ENCODE peak calls at places on chromosomes 2 and 18, in four cellular contexts. One of them, this sample, is unnamed.

GRCh38 chr18:61334491-61334850 is 1.2 kb downstream of the CDH20 start:
- DNase-seq in K562: no peak
- DNase-seq in HL-60: no peak
- DNase-seq in GM12878: no peak
- DNase-seq in this sample: no peak

GRCh38 chr2:174438146-174438886 is 42.8 kb downstream of the SCRN3 start:
- DNase-seq in K562: no peak
- DNase-seq in HL-60: no peak
- DNase-seq in GM12878: no peak
- DNase-seq in this sample: no peak

GRCh38 chr2:217714268-217714643 is 288.5 kb downstream of the TNS1 start:
- DNase-seq in K562: no peak
- DNase-seq in HL-60: no peak
- DNase-seq in GM12878: no peak
- DNase-seq in this sample: no peak

GRCh38 chr2:70987386-70987785 is 7.3 kb downstream of the TEX261 start:
- DNase-seq in K562: peak
- DNase-seq in HL-60: no peak
- DNase-seq in GM12878: no peak
- DNase-seq in this sample: no peak

GRCh38 chr2:85133751-85134254 is 611 bp downstream of the TCF7L1 start:
- DNase-seq in K562: peak
- DNase-seq in HL-60: no peak
- DNase-seq in GM12878: no peak
- DNase-seq in this sample: peak

GRCh38 chr2:157596992-157597681 is 31.5 kb downstream of the ACVR1C start:
- DNase-seq in K562: peak
- DNase-seq in HL-60: no peak
- DNase-seq in GM12878: no peak
- DNase-seq in this sample: peak

GRCh38 chr18:3104190-3105054 is 91.5 kb upstream of the LPIN2 start:
- DNase-seq in K562: no peak
- DNase-seq in HL-60: no peak
- DNase-seq in GM12878: no peak
- DNase-seq in this sample: no peak

GRCh38 chr18:7855051-7855450 is 287.9 kb downstream of the PTPRM start:
- DNase-seq in K562: no peak
- DNase-seq in HL-60: no peak
- DNase-seq in GM12878: no peak
- DNase-seq in this sample: no peak

GRCh38 chr2:18467727-18468363 is 92.6 kb downstream of the RDH14 start:
- DNase-seq in K562: no peak
- DNase-seq in HL-60: no peak
- DNase-seq in GM12878: no peak
- DNase-seq in this sample: no peak

GRCh38 chr2:46164581-46165301 is 132.5 kb upstream of the EPAS1 start:
- DNase-seq in K562: no peak
- DNase-seq in HL-60: no peak
- DNase-seq in GM12878: no peak
- DNase-seq in this sample: no peak

GRCh38 chr2:11675423-11676112 is 5.6 kb upstream of the NTSR2 start:
- DNase-seq in K562: no peak
- DNase-seq in HL-60: no peak
- DNase-seq in GM12878: no peak
- DNase-seq in this sample: no peak

GRCh38 chr2:226199555-226199954 is 600.1 kb downstream of the IRS1 start:
- DNase-seq in K562: no peak
- DNase-seq in HL-60: no peak
- DNase-seq in GM12878: no peak
- DNase-seq in this sample: no peak

GRCh38 chr2:241774419-241775222 is 2.0 kb upstream of the GAL3ST2 start:
- DNase-seq in K562: no peak
- DNase-seq in HL-60: no peak
- DNase-seq in GM12878: no peak
- DNase-seq in this sample: peak

GRCh38 chr2:104412384-104412783 is 441.5 kb upstream of the POU3F3 start:
- DNase-seq in K562: peak
- DNase-seq in HL-60: no peak
- DNase-seq in GM12878: no peak
- DNase-seq in this sample: peak

GRCh38 chr2:74291217-74291551 is 52.0 kb downstream of the SLC4A5 start:
- DNase-seq in K562: no peak
- DNase-seq in HL-60: no peak
- DNase-seq in GM12878: no peak
- DNase-seq in this sample: no peak

GRCh38 chr2:29106241-29106640 is 9.0 kb upstream of the CLIP4 start:
- DNase-seq in K562: no peak
- DNase-seq in HL-60: no peak
- DNase-seq in GM12878: no peak
- DNase-seq in this sample: no peak

GRCh38 chr18:68234676-68235075 is 480.2 kb downstream of the TMX3 start:
- DNase-seq in K562: no peak
- DNase-seq in HL-60: no peak
- DNase-seq in GM12878: no peak
- DNase-seq in this sample: no peak

GRCh38 chr2:110977388-110977787 is 143.3 kb upstream of the BCL2L11 start:
- DNase-seq in K562: no peak
- DNase-seq in HL-60: peak
- DNase-seq in GM12878: no peak
- DNase-seq in this sample: no peak

GRCh38 chr2:147182260-147182659 is 662.6 kb upstream of the ACVR2A start:
- DNase-seq in K562: no peak
- DNase-seq in HL-60: no peak
- DNase-seq in GM12878: peak
- DNase-seq in this sample: no peak

GRCh38 chr2:119134775-119135174 is 23.8 kb downstream of the C1QL2 start:
- DNase-seq in K562: no peak
- DNase-seq in HL-60: no peak
- DNase-seq in GM12878: no peak
- DNase-seq in this sample: no peak

GRCh38 chr2:72999729-73000725 is 71.5 kb downstream of the SFXN5 start:
- DNase-seq in K562: no peak
- DNase-seq in HL-60: no peak
- DNase-seq in GM12878: no peak
- DNase-seq in this sample: no peak

GRCh38 chr2:68357608-68358337 is 7.3 kb upstream of the PLEK start:
- DNase-seq in K562: peak
- DNase-seq in HL-60: no peak
- DNase-seq in GM12878: no peak
- DNase-seq in this sample: peak

GRCh38 chr18:3186678-3187658 is 32.8 kb downstream of the MYOM1 start:
- DNase-seq in K562: peak
- DNase-seq in HL-60: no peak
- DNase-seq in GM12878: no peak
- DNase-seq in this sample: no peak

GRCh38 chr2:143263045-143263625 is 133.9 kb downstream of the ARHGAP15 start:
- DNase-seq in K562: no peak
- DNase-seq in HL-60: no peak
- DNase-seq in GM12878: no peak
- DNase-seq in this sample: no peak

GRCh38 chr18:62759704-62760402 is 44.5 kb downstream of the PHLPP1 start:
- DNase-seq in K562: no peak
- DNase-seq in HL-60: no peak
- DNase-seq in GM12878: no peak
- DNase-seq in this sample: no peak

GRCh38 chr2:676647-677055 is 555 bp downstream of the TMEM18 start:
- DNase-seq in K562: peak
- DNase-seq in HL-60: peak
- DNase-seq in GM12878: peak
- DNase-seq in this sample: peak

GRCh38 chr2:74708883-74709282 is 54.8 kb downstream of the SEMA4F start:
- DNase-seq in K562: no peak
- DNase-seq in HL-60: peak
- DNase-seq in GM12878: no peak
- DNase-seq in this sample: no peak

DNA sequence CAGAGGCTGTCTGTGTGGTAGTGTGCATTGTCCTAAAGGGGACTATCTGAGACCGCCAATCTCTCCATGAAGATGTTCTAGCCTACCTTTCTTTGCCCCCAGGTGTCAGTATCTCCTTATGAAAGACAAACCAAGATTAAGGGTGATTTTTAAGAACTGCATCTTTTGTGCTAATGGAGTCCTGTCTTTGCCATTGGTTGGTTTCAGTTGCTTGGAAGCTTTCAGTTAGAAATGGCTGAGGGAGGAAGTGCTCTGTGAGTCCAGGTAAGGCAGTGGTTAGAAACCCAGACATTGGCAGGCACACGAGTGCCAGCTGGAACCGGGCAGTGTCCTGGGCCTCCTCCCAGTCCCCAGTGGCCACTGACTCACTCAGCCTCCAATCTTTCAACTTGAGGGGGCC is 111.3 kb downstream of the DOCK10 start:
- DNase-seq in K562: no peak
- DNase-seq in HL-60: no peak
- DNase-seq in GM12878: no peak
- DNase-seq in this sample: no peak
- TF ChIP-seq SPI1 in K562: no peak
- TF ChIP-seq SPI1 in HL-60: peak
- TF ChIP-seq SPI1 in GM12878: no peak
- TF ChIP-seq SPI1 in this sample: peak

DNA sequence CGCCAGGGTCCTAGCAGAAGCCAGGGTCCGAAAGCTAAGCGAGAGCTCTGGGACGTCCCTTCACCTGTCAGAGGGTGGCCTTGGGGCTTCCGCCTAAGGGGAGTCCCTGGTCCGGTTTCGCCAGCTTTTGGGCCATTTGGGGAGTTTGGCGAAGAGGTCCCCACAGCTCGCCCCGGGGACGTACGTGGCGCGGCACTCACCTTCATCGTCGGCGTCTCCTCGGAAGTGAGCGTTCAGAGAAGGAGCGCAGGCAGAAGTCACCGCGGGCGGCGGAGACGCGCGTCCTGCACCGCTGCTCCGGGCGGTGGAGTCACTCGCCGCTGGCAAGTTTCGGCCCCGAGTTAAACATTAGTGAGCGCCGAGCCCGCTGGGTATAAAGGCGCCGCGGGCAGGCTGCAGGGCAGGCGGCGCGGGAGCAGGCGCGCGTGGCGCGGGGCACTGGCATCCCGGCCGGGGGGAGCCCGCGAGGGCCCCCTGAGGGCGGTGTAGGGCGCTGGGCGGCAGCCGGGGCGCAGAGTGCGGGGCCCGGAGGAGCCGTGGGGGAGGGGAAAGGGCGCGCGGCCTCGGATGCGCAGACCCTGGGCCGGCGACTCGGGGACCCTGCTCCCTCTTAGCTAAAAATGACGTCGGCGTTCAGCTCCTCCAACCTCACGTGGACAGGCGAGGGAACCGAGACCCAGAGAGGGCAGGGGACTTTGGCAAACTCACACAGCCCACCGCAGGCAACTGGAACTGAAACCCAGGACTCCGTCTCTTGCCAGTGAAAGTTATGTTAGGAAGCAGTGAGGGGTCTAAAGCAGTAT is at the start of gene DPP4:
- DNase-seq in K562: no peak
- DNase-seq in HL-60: no peak
- DNase-seq in GM12878: no peak
- DNase-seq in this sample: peak
- TF ChIP-seq POLR2AphosphoS5 in K562: no peak
- TF ChIP-seq POLR2AphosphoS5 in HL-60: no peak
- TF ChIP-seq POLR2AphosphoS5 in GM12878: peak
- TF ChIP-seq POLR2AphosphoS5 in this sample: no peak

GRCh38 chr2:21161122-21161521 is 37.4 kb downstream of the TDRD15 start:
- DNase-seq in K562: no peak
- DNase-seq in HL-60: no peak
- DNase-seq in GM12878: no peak
- DNase-seq in this sample: no peak

GRCh38 chr2:21161832-21162614 is 38.3 kb downstream of the TDRD15 start:
- DNase-seq in K562: no peak
- DNase-seq in HL-60: no peak
- DNase-seq in GM12878: no peak
- DNase-seq in this sample: no peak

GRCh38 chr2:21163213-21163612 is 39.4 kb downstream of the TDRD15 start:
- DNase-seq in K562: no peak
- DNase-seq in HL-60: no peak
- DNase-seq in GM12878: no peak
- DNase-seq in this sample: no peak

GRCh38 chr2:21162615-21162878 is 38.8 kb downstream of the TDRD15 start:
- DNase-seq in K562: no peak
- DNase-seq in HL-60: no peak
- DNase-seq in GM12878: no peak
- DNase-seq in this sample: no peak

DNA sequence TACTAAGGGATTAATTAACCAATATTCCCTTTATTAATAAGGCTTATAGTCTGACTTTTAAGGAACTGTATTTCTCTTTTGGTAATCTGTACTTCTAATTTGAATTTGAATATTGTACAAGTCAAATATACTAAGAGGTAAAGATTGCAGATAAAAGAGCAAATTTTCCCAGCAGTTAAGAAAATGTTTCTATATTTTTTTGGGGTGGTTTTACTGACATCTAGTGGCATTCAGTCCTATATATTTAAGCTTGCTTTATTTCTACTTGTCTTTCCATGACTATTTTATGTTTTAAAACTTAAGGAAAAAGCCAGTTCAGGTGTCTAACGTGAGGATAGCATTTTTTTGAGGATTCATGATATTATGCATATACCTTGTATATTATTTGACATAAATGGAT is 41.6 kb downstream of the TDRD15 start:
- DNase-seq in K562: no peak
- DNase-seq in HL-60: no peak
- DNase-seq in GM12878: no peak
- DNase-seq in this sample: no peak
- TF ChIP-seq SPI1 in K562: no peak
- TF ChIP-seq SPI1 in HL-60: no peak
- TF ChIP-seq SPI1 in GM12878: no peak
- TF ChIP-seq SPI1 in this sample: no peak

GRCh38 chr2:221539246-221539645 is 32.9 kb downstream of the EPHA4 start:
- DNase-seq in K562: no peak
- DNase-seq in HL-60: no peak
- DNase-seq in GM12878: no peak
- DNase-seq in this sample: no peak

GRCh38 chr2:221535824-221536223 is 36.3 kb downstream of the EPHA4 start:
- DNase-seq in K562: no peak
- DNase-seq in HL-60: no peak
- DNase-seq in GM12878: no peak
- DNase-seq in this sample: no peak

GRCh38 chr2:221546505-221547225 is 25.4 kb downstream of the EPHA4 start:
- DNase-seq in K562: no peak
- DNase-seq in HL-60: no peak
- DNase-seq in GM12878: no peak
- DNase-seq in this sample: no peak

GRCh38 chr2:221541131-221541735 is 30.9 kb downstream of the EPHA4 start:
- DNase-seq in K562: no peak
- DNase-seq in HL-60: no peak
- DNase-seq in GM12878: no peak
- DNase-seq in this sample: no peak
- TF ChIP-seq POLR2AphosphoS5 in K562: no peak
- TF ChIP-seq POLR2AphosphoS5 in HL-60: no peak
- TF ChIP-seq POLR2AphosphoS5 in GM12878: no peak
- TF ChIP-seq POLR2AphosphoS5 in this sample: no peak

DNA sequence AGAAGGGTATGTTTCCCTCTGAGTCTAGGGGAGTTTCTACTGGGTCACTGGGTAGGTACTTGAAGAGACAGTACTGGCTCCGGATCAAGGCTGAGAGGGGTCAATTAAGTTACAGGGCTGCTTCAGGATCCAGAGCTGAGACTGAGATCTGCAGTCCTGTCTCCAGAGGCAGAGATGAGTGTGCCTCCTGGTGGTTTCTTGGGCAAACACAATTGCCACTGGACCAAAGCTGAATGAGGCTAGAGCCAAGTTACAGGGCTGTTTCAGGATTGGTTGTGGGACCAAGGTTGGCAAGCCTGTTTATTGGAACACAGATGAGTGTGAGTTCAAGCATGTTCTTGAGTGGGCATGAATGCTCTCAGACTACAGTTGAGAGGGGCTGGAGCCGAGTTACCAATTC is 157.9 kb downstream of the ADCYAP1 start:
- DNase-seq in K562: peak
- DNase-seq in HL-60: no peak
- DNase-seq in GM12878: no peak
- DNase-seq in this sample: no peak
- TF ChIP-seq SPI1 in K562: no peak
- TF ChIP-seq SPI1 in HL-60: no peak
- TF ChIP-seq SPI1 in GM12878: no peak
- TF ChIP-seq SPI1 in this sample: no peak

This sample was measured in GM12891.